ENCODE peak calls at places on chromosomes 1 and 21, in five cellular contexts. H is fibroblast of lung, J is B cell, C is left ventricle myocardium inferior, A is fibroblast of pulmonary artery. M is an unnamed sample.

GRCh38 chr1:161189036-161189435 is 9.8 kb downstream of the ADAMTS4 start:
- DNase-seq in H (no peak), J (no peak), C (no peak), A (no peak), M (no peak)

GRCh38 chr1:39462074-39462473 is 29.4 kb upstream of the BMP8A start:
- DNase-seq in H (peak), J (no peak), C (no peak), A (no peak), M (no peak)

GRCh38 chr21:37028579-37028978 is 22.1 kb downstream of the RIPPLY3 start:
- DNase-seq in H (no peak), J (no peak), C (no peak), A (peak), M (no peak)

GRCh38 chr1:188937965-188938551 is 1539.6 kb downstream of the BRINP3 start:
- DNase-seq in H (peak), J (no peak), C (no peak), A (peak), M (no peak)

GRCh38 chr1:245863566-245864184 is 643.4 kb downstream of the SMYD3 start:
- DNase-seq in H (peak), J (no peak), C (no peak), A (no peak), M (no peak)

GRCh38 chr1:245692318-245692717 is 537.5 kb downstream of the KIF26B start:
- DNase-seq in H (no peak), J (no peak), C (no peak), A (no peak), M (no peak)

GRCh38 chr1:206899717-206900116 is 2.5 kb downstream of the IL24 start:
- DNase-seq in H (no peak), J (no peak), C (no peak), A (peak), M (no peak)

GRCh38 chr1:153417136-153417888 is 992 bp downstream of the S100A7A start:
- DNase-seq in H (no peak), J (no peak), C (no peak), A (no peak), M (no peak)

GRCh38 chr1:10652626-10653025 is 143.8 kb downstream of the CASZ1 start:
- DNase-seq in H (no peak), J (no peak), C (no peak), A (no peak), M (no peak)

GRCh38 chr1:210200090-210200736 is 32.4 kb upstream of the SERTAD4 start:
- DNase-seq in H (no peak), J (no peak), C (no peak), A (no peak), M (no peak)
- TF ChIP-seq CTCF in H (no peak), J (no peak), C (peak), A (peak), M (no peak)

DNA sequence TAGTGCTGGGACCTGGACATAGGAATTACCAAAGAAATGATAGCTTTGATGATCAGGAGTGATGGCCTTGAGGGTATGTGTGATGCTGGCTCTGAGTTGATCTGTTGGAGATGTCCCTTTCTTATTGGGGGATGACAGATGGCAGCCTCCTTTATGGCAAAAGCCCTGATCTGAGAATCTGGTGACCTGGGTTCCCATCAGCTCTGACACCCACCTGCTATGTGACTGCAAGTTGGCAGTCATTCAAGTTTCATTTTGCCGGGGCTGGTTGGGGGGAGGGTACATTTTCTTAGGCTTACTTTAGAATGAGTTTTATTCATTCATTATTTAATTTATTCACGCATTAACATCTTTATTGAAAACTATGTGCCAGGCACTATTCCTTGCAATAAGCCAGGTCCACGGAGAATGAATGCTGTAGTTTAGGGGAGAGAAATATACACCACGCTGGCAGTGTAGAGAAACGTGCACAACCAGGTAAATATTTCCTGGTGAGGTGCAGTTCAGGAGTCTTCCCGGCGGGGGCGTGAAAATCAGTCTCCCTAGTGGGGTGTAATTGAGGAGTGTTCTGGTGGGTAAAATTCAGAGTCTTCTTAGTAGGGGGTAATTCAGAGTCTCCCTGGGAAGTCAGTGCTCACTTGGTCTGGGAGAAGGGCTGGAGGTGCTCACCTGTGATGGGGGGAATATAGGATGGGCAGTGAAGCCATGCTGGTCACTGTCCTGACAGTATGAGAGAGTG is 401.3 kb downstream of the CAMTA1 start:
- DNase-seq in H (no peak), J (no peak), C (no peak), A (no peak), M (no peak)
- TF ChIP-seq CTCF in H (no peak), J (no peak), C (no peak), A (no peak), M (no peak)

GRCh38 chr1:100351095-100351884 is 1.0 kb upstream of the CDC14A start:
- DNase-seq in H (peak), J (peak), C (peak), A (peak), M (peak)
- TF ChIP-seq CTCF in H (no peak), J (no peak), C (peak), A (peak), M (peak)

DNA sequence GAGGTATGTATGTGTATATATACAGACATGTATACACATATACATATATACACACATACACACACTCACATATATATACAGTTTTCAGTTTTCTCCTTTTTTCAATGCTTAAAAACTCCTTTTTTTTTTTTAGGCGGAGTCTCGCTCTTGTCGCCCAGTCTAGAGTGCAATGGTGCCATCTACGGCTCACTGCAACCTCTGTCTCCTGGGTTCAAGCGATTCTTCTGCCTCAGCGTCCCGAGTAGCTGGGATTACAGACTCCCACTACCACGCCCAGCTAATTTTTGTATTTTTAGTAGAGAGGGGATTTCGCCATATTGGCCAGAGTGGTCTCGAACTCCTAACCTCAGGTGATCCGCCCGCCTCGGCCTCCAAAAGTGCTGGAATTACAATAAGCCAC is 27.0 kb downstream of the STYXL2 start:
- DNase-seq in H (no peak), J (no peak), C (no peak), A (no peak), M (no peak)
- TF ChIP-seq CTCF in H (no peak), J (no peak), C (no peak), A (no peak), M (no peak)

DNA sequence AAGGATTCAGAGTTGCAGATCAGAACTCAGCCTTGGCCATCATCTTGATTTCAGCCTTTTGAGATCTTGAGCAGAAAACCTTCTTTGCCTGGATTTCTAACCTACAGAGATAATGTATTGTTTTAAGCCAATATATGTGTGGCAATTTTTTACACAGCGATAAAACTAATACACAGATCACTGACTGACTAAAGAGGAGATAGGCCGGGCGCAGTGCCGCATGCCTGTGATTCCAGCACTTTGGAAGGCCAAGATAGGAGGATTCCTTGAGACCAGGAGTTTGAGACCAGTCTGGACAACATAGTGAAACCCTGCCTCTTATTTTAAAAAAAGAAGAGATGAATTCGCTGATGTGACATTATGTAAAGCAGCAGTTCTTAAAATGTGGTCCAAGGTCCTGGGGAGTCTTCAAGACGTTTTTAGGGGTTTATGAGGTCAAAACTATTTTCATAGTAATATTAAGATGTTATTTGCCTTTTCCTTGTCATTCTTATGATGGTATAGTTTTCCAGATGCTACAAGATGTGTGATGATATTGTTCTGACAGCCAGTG is 50.2 kb upstream of the CNN3 start:
- DNase-seq in H (no peak), J (no peak), C (no peak), A (no peak), M (no peak)
- TF ChIP-seq CTCF in H (no peak), J (no peak), C (no peak), A (no peak), M (no peak)

DNA sequence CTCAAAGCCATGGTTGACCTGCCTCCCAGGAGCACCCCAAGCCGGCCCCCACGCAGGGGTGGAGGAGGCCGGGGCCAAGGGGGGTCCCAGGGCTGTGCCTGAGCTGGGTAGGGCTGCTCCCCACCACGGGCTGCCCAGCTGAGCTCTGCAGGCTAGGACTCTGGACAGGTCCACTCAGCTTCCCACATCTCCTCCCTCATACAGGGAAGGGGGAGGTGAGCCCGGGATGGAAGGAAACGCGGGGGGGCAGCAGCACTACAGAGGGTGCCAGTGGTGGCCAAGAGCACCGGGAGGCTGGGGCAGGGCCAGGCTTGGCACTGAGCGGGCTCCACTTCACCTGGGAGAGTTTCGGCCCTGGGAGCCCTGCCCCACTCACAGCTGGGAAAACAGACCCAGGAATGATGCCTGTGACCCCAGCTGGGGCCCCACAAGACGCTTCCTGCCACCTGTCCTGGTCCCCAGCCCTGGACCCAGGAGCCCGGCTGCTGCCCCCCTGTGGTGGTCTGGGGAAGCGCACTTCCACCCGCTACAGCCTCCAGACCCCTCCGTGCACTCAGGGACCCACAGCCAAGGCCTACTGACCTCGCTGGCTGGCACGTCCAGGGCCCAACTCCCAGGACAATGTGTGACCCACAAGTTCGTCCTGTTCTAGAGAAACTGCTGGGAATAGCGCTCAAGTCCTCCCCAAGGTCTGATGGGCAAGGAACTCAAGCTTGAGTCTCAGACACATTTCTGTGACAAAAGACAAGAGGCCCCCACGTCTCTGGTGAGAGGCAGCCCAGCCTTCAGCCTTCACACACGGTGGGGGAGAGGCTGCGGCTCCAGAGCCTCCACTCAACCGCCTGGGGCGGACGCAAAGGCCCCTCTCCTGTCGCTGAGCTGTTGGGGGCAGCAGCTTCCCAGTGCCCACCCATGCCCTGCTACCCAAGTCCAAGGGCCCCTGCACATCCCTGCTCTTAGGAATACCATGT is 3.0 kb downstream of the AURKAIP1 start:
- DNase-seq in H (peak), J (peak), C (peak), A (no peak), M (peak)
- TF ChIP-seq CTCF in H (peak), J (peak), C (peak), A (peak), M (peak)

GRCh38 chr1:156893048-156893953 is at the start of gene PEAR1:
- DNase-seq in H (peak), J (no peak), C (peak), A (peak), M (peak)
- TF ChIP-seq CTCF in H (no peak), J (no peak), C (no peak), A (no peak), M (no peak)

GRCh38 chr1:224734261-224734935 is 118.3 kb downstream of the CNIH3 start:
- DNase-seq in H (no peak), J (no peak), C (no peak), A (no peak), M (no peak)
- TF ChIP-seq CTCF in H (peak), J (no peak), C (no peak), A (peak), M (peak)